ENCODE peak calls at places on chromosomes 4 and X, in four cellular contexts. P, N, I and O are unnamed samples.

GRCh38 chr4:35604724-35605123 is 639.6 kb downstream of the ARAP2 start:
- DNase-seq in P (no peak), N (no peak), I (no peak), O (no peak)

GRCh38 chr4:155248002-155248896 is 39.8 kb downstream of the NPY2R start:
- DNase-seq in P (no peak), N (peak; percentile 91), I (no peak), O (no peak)

GRCh38 chr4:93693141-93693540 is 135.4 kb upstream of the ATOH1 start:
- DNase-seq in P (no peak), N (no peak), I (no peak), O (no peak)

GRCh38 chr4:40395908-40396806 is 61.0 kb downstream of the CHRNA9 start:
- DNase-seq in P (no peak), N (peak; percentile 83), I (no peak), O (no peak)

GRCh38 chr4:17771284-17771908 is 10.0 kb downstream of the FAM184B start:
- DNase-seq in P (no peak), N (no peak), I (no peak), O (no peak)

GRCh38 chrX:132277953-132278614 is 58.8 kb upstream of the RAP2C start:
- DNase-seq in P (no peak), N (no peak), I (no peak), O (no peak)

GRCh38 chrX:118420462-118420861 is 74.6 kb downstream of the WDR44 start:
- DNase-seq in P (no peak), N (no peak), I (no peak), O (no peak)

GRCh38 chr4:71639380-71639779 is 144.5 kb downstream of the GC start:
- DNase-seq in P (no peak), N (no peak), I (no peak), O (no peak)

GRCh38 chr4:48778431-48779094 is 1.5 kb downstream of the FRYL start:
- DNase-seq in P (no peak), N (peak; percentile 21), I (no peak), O (peak; percentile 4)

GRCh38 chrX:136336623-136337022 is 35.9 kb downstream of the ADGRG4 start:
- DNase-seq in P (no peak), N (no peak), I (no peak), O (no peak)

DNA sequence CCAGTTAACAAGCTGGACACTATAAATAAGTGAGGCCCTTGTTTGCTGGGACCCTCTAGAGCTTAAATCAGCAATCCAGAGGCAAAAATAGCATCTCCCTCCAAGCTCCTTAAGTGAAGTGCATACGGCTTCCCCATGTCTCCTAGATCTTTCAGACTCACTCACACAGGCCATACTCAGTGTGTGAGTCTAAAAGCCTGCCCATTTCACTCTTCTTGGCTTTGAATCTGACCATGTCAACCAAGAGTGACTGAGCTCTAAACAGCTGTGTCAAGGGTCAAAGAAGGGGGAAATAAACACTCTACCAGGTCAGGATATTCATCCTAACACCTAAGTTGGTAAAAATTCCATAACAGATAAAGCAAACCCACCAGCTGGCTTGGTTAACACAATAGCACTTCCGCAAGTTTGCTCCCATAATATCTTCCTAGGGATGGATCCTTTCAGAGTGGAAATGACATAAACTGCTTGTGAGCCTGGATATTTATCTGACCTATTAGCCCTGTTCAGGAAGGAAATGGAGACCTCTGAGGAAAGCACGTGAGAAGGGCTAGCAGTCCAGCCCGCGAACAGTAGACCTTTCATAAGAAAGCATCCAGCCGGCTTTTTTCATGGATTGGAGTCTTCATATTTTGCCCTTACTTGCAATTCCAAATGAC is 65.6 kb downstream of the MID1 start:
- DNase-seq in P (no peak), N (no peak), I (no peak), O (no peak)
- TF ChIP-seq CTCF in P (no peak), N (no peak), I (no peak), O (no peak)

DNA sequence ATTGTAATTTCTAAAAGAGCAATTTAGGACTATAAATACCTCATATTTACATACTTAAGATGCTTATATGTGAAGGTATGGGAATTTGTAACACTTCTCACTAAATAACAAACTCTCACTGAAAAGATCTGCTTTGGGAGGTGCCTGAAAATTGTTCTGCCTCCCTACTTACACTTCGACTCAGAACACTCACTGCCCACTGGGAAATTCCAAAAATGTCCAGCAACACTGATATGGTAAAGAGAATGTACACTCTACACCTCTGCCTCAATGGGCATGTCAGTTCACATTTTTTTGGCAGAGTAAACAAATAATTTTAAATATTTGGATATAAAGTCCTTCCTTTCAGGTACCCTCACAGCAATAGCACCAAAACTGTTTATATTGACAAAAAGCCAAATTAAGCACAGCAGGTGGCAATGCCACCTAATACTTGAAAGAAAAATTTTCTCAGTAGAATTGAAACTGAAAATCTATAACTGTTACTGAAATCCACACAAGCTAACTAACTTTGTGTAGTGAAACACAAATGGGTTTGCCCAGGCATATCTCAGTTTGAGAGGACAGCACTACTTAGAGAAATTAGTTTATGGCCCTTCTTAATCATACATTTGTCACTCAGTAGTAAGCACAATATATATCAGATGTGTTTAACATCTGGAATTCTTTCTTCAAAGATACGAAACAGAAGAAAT is 67.1 kb downstream of the PRDM5 start:
- DNase-seq in P (no peak), N (no peak), I (no peak), O (no peak)
- TF ChIP-seq CTCF in P (no peak), N (no peak), I (no peak), O (no peak)

GRCh38 chrX:74925210-74926088 is at the start of gene NEXMIF:
- DNase-seq in P (peak; percentile 25), N (peak; percentile 19), I (no peak), O (peak; percentile 35)
- TF ChIP-seq CTCF in P (no peak), N (no peak), I (no peak), O (no peak)

GRCh38 chr4:26058537-26058936 is 144.5 kb downstream of the SMIM20 start:
- DNase-seq in P (no peak), N (no peak), I (no peak), O (peak; percentile 70)

GRCh38 chr4:26059391-26060154 is 145.6 kb downstream of the SMIM20 start:
- DNase-seq in P (no peak), N (no peak), I (no peak), O (no peak)

GRCh38 chr4:26056406-26056805 is 142.4 kb downstream of the SMIM20 start:
- DNase-seq in P (no peak), N (no peak), I (no peak), O (no peak)

GRCh38 chr4:26052663-26053534 is 138.9 kb downstream of the SMIM20 start:
- DNase-seq in P (no peak), N (no peak), I (no peak), O (no peak)

GRCh38 chr4:26055855-26056254 is 141.8 kb downstream of the SMIM20 start:
- DNase-seq in P (no peak), N (peak; percentile 3), I (no peak), O (no peak)
- TF ChIP-seq CTCF in P (no peak), N (peak; percentile 30), I (peak; percentile 12), O (no peak)

DNA sequence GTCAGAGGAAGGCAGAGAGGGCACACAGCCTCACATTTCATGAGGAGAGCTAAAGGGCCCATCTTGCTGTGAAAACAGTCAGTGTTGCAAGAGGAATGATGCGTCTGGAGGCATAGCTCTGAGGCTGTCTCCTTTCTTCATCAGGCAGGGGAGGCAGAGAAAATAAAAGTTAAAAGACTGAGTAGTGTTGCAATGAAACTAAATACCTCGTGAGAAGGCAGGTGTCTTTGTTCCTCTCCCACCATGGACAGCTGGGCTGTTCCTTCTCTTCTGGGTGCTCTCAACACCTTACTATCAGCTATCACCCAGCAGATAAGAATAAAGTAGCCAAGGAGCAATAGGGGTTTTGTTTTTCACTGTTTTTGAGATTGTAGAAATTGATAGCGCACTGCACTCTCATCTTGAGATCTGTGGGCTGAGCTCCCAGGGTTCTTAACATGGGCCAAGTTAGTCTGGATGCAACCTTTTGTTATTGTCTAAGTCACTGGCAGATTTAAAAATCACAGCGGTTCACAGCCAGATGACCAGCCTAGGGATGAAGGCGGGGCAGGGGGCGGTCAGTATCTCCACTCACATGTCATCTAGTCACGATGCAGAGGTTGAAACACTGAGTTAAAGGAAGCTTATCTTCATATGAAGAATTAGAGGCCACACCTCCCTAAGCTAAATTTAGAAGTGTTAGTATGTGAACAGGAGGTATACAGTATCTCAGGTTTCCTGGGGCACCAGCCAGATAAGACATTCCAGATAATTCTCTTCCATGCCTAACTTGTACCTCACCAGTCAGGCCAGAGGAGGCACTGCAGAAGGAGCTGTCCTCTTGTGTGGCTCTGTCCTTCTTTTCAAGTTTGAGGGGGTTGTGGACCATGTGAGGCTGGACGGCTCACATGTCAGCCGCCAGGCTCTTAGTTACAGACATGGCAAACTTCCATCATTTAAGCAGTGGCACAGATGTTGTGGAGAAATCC is 36.9 kb downstream of the PARM1 start:
- DNase-seq in P (no peak), N (no peak), I (no peak), O (no peak)
- TF ChIP-seq CTCF in P (no peak), N (no peak), I (no peak), O (no peak)